ENCODE peak calls at places on chromosome 18, in four cellular contexts. One of them, this sample, is unnamed.

GRCh38 chr18:24678113-24678512 is 217.7 kb downstream of the HRH4 start:
- DNase-seq in endodermal cell: no peak
- DNase-seq in astrocyte of the spinal cord: no peak
- DNase-seq in MM.1S: no peak
- DNase-seq in this sample: no peak

GRCh38 chr18:54389143-54389505 is 31.4 kb downstream of the C18orf54 start:
- DNase-seq in endodermal cell: no peak
- DNase-seq in astrocyte of the spinal cord: no peak
- DNase-seq in MM.1S: no peak
- DNase-seq in this sample: no peak

GRCh38 chr18:37946324-37946723 is 380.7 kb upstream of the CELF4 start:
- DNase-seq in endodermal cell: no peak
- DNase-seq in astrocyte of the spinal cord: no peak
- DNase-seq in MM.1S: no peak
- DNase-seq in this sample: no peak

GRCh38 chr18:26624443-26624842 is 76.1 kb upstream of the KCTD1 start:
- DNase-seq in endodermal cell: no peak
- DNase-seq in astrocyte of the spinal cord: no peak
- DNase-seq in MM.1S: no peak
- DNase-seq in this sample: no peak

GRCh38 chr18:45997689-45998088 is 30.6 kb upstream of the EPG5 start:
- DNase-seq in endodermal cell: no peak
- DNase-seq in astrocyte of the spinal cord: no peak
- DNase-seq in MM.1S: no peak
- DNase-seq in this sample: no peak

GRCh38 chr18:6624271-6624670 is 105.2 kb upstream of the ARHGAP28 start:
- DNase-seq in endodermal cell: no peak
- DNase-seq in astrocyte of the spinal cord: peak; percentile 70
- DNase-seq in MM.1S: no peak
- DNase-seq in this sample: no peak

GRCh38 chr18:22683196-22683676 is 249.9 kb upstream of the RBBP8 start:
- DNase-seq in endodermal cell: no peak
- DNase-seq in astrocyte of the spinal cord: peak; percentile 95
- DNase-seq in MM.1S: no peak
- DNase-seq in this sample: no peak

GRCh38 chr18:74689251-74689650 is 91.6 kb downstream of the ZNF407 start:
- DNase-seq in endodermal cell: no peak
- DNase-seq in astrocyte of the spinal cord: peak; percentile 62
- DNase-seq in MM.1S: no peak
- DNase-seq in this sample: no peak

GRCh38 chr18:79851981-79852380 is 54.2 kb downstream of the KCNG2 start:
- DNase-seq in endodermal cell: no peak
- DNase-seq in astrocyte of the spinal cord: no peak
- DNase-seq in MM.1S: no peak
- DNase-seq in this sample: no peak

GRCh38 chr18:46485675-46486200 is 171.3 kb downstream of the LOXHD1 start:
- DNase-seq in endodermal cell: peak; percentile 22
- DNase-seq in astrocyte of the spinal cord: no peak
- DNase-seq in MM.1S: no peak
- DNase-seq in this sample: no peak

GRCh38 chr18:11877497-11877896 is 26.3 kb downstream of the CHMP1B start:
- DNase-seq in endodermal cell: no peak
- DNase-seq in astrocyte of the spinal cord: no peak
- DNase-seq in MM.1S: no peak
- DNase-seq in this sample: no peak

GRCh38 chr18:79046522-79046921 is 22.7 kb upstream of the ATP9B start:
- DNase-seq in endodermal cell: peak; percentile 50
- DNase-seq in astrocyte of the spinal cord: no peak
- DNase-seq in MM.1S: no peak
- DNase-seq in this sample: no peak

GRCh38 chr18:37476182-37476581 is 89.4 kb downstream of the CELF4 start:
- DNase-seq in endodermal cell: peak; percentile 85
- DNase-seq in astrocyte of the spinal cord: no peak
- DNase-seq in MM.1S: peak; percentile 61
- DNase-seq in this sample: no peak

GRCh38 chr18:79519751-79520472 is 124.2 kb downstream of the NFATC1 start:
- DNase-seq in endodermal cell: peak; percentile 70
- DNase-seq in astrocyte of the spinal cord: no peak
- DNase-seq in MM.1S: no peak
- DNase-seq in this sample: no peak

GRCh38 chr18:49728542-49728941 is 84.8 kb downstream of the ACAA2 start:
- DNase-seq in endodermal cell: peak; percentile 94
- DNase-seq in astrocyte of the spinal cord: peak; percentile 30
- DNase-seq in MM.1S: no peak
- DNase-seq in this sample: no peak
- H3K4me3 ChIP-seq in endodermal cell: no peak overlapping the region
- H3K4me3 ChIP-seq in astrocyte of the spinal cord: no peak overlapping the region
- H3K4me3 ChIP-seq in MM.1S: no peak overlapping the region
- H3K4me3 ChIP-seq in this sample: no peak overlapping the region

DNA sequence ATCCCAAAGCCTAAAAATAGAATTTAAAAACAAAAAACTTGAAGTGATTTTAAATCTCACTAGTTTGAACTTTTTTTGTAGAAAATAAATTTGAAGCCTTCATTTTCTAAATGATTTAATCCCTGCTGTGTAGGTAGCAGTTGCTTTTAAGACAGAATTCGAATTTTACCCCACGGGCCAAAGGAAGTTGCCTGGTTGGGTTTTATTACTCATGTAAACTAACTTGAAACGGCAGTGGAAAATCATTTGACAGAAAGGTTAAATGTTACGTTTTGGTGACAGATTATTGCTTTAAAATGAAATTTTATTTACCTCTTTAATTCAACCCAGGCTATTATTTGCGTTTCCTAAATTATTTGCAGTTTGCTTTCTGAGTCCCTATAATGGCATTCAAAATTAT is 2.0 kb downstream of the MAPRE2 start:
- DNase-seq in endodermal cell: no peak
- DNase-seq in astrocyte of the spinal cord: no peak
- DNase-seq in MM.1S: no peak
- DNase-seq in this sample: no peak
- H3K4me3 ChIP-seq in endodermal cell: peak overlapping the region; percentile 97
- H3K4me3 ChIP-seq in astrocyte of the spinal cord: no peak overlapping the region
- H3K4me3 ChIP-seq in MM.1S: no peak overlapping the region
- H3K4me3 ChIP-seq in this sample: peak overlapping the region; percentile 79

DNA sequence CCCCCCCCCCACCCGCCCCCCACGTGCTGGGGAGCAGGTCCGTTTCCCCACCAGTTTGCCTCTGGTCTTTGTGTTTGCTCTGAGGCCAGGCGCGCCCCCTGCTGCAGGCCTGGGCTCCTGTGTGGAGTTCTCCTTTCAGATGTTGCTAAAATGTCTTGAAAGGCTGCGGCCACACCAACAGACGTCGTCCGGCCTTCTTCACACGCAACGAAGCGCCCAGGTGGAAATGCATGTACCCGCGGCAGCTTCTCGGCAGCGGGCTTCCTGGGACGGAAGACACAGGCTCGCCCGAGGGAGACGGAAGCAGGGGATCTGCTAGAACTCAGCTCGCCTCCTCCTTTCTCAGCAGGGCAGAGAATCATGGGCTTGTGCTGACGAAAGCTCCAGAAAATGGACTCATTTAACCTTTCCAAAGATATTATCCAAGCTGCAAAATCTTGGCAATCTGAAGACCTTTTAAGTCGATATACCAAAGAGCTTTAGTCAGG is 125.3 kb upstream of the ZNF516 start:
- DNase-seq in endodermal cell: peak; percentile 95
- DNase-seq in astrocyte of the spinal cord: peak; percentile 70
- DNase-seq in MM.1S: peak; percentile 37
- DNase-seq in this sample: no peak
- H3K4me3 ChIP-seq in endodermal cell: peak overlapping the region; percentile 61
- H3K4me3 ChIP-seq in astrocyte of the spinal cord: peak overlapping the region; percentile 25
- H3K4me3 ChIP-seq in MM.1S: no peak overlapping the region
- H3K4me3 ChIP-seq in this sample: peak overlapping the region; percentile 69

DNA sequence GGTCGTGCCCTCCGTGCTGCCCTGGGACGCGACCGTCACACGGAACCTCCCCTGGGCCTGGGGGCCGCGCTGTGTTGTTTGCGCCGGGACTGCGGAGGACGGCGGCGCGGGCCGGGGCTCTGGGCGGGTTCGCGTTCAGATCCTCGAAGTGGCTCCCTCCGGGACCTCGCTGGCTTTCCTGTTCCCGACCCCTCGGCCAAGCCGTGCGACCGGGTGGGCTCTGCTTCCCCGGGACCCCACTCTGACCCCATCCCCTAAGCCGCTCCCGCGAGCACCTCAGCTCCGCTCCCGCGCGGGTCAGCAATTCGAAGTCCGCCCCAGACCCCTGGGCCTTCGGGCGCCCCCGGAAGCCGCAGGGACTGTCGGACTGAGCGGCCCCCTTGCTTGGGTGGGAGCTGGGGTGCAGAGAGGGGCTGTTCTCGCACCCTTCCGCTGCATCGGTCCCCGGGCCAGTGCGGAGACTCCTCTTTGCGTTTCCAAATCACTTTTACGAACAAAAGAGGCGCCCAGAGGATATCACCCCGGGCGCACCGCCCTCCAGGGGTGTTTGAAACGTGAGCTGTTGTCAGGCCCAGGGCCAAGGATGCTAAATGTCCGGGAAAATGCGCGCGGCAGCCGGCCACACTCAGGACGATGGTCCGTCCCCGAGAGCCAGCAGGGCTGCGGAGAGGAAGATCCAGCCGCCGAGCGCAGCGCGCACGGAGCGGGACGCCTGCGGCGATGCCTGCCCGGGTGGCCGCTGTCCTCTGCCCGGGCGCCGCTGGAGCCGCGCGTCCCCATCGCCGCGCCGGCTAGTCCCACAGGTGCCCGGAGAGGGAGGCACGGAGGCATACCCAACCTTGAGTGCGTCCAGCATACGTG is 73.5 kb downstream of the ZCCHC2 start:
- DNase-seq in endodermal cell: peak; percentile 73
- DNase-seq in astrocyte of the spinal cord: peak; percentile 13
- DNase-seq in MM.1S: no peak
- DNase-seq in this sample: no peak
- H3K4me3 ChIP-seq in endodermal cell: peak overlapping the region; percentile 76
- H3K4me3 ChIP-seq in astrocyte of the spinal cord: peak overlapping the region; percentile 26
- H3K4me3 ChIP-seq in MM.1S: no peak overlapping the region
- H3K4me3 ChIP-seq in this sample: peak overlapping the region; percentile 61

DNA sequence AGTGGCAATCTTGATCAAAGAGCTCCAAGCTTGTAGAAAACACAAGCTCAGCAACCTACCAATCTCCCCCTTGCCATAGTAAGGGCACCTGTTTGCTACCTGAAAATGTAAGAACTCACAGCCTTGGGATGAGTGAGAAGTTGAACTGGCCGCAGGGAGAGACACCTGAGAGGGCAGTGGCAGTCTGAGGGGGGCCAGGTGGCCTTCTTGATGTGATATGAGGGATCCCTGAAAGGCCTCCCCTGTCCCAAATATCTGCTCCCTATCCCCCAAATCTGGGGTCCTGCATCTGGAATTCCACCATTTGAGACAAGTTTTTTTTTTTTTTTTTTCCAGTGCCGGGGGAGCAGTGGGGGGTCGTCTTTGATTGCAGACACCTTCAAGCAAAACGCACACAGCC is 230.2 kb upstream of the SMAD2 start:
- DNase-seq in endodermal cell: no peak
- DNase-seq in astrocyte of the spinal cord: no peak
- DNase-seq in MM.1S: no peak
- DNase-seq in this sample: no peak
- H3K4me3 ChIP-seq in endodermal cell: no peak overlapping the region
- H3K4me3 ChIP-seq in astrocyte of the spinal cord: peak overlapping the region; percentile 59
- H3K4me3 ChIP-seq in MM.1S: no peak overlapping the region
- H3K4me3 ChIP-seq in this sample: peak overlapping the region; percentile 83

GRCh38 chr18:77124452-77124922 is 8.1 kb downstream of the MBP start:
- DNase-seq in endodermal cell: no peak
- DNase-seq in astrocyte of the spinal cord: peak; percentile 48
- DNase-seq in MM.1S: no peak
- DNase-seq in this sample: no peak
- H3K4me3 ChIP-seq in endodermal cell: no peak overlapping the region
- H3K4me3 ChIP-seq in astrocyte of the spinal cord: no peak overlapping the region
- H3K4me3 ChIP-seq in MM.1S: no peak overlapping the region
- H3K4me3 ChIP-seq in this sample: no peak overlapping the region

GRCh38 chr18:62982600-62983251 is 267.4 kb downstream of the PHLPP1 start:
- DNase-seq in endodermal cell: peak; percentile 90
- DNase-seq in astrocyte of the spinal cord: peak; percentile 57
- DNase-seq in MM.1S: peak; percentile 47
- DNase-seq in this sample: no peak
- H3K4me3 ChIP-seq in endodermal cell: no peak overlapping the region
- H3K4me3 ChIP-seq in astrocyte of the spinal cord: no peak overlapping the region
- H3K4me3 ChIP-seq in MM.1S: peak overlapping the region; percentile 2
- H3K4me3 ChIP-seq in this sample: peak overlapping the region; percentile 71